ENCODE peak calls at places on chromosomes 12 and 14, in five cellular contexts. One of them, this sample, is unnamed.

GRCh38 chr12:105221588-105222325 is 14.2 kb downstream of the APPL2 start:
- DNase-seq in heart left ventricle: no peak
- DNase-seq in RWPE2: no peak
- DNase-seq in PC-3: no peak
- DNase-seq in CD8-positive, alpha-beta T cell: no peak
- DNase-seq in this sample: no peak

GRCh38 chr14:100898935-100899840 is 4.3 kb downstream of the RTL1 start:
- DNase-seq in heart left ventricle: peak; percentile 46
- DNase-seq in CD8-positive, alpha-beta T cell: no peak
- DNase-seq in RWPE2: peak; percentile 54
- DNase-seq in PC-3: no peak
- DNase-seq in this sample: no peak

GRCh38 chr14:93959239-93960107 is 16.9 kb downstream of the ASB2 start:
- DNase-seq in PC-3: peak; percentile 95
- DNase-seq in RWPE2: peak; percentile 99
- DNase-seq in heart left ventricle: peak; percentile 77
- DNase-seq in CD8-positive, alpha-beta T cell: peak; percentile 91
- DNase-seq in this sample: peak; percentile 90

GRCh38 chr12:42332301-42332894 is 6.4 kb downstream of the PPHLN1 start:
- DNase-seq in CD8-positive, alpha-beta T cell: no peak
- DNase-seq in RWPE2: no peak
- DNase-seq in heart left ventricle: no peak
- DNase-seq in PC-3: peak; percentile 67
- DNase-seq in this sample: peak; percentile 33

GRCh38 chr12:15527201-15527782 is 205.0 kb downstream of the PTPRO start:
- DNase-seq in CD8-positive, alpha-beta T cell: no peak
- DNase-seq in heart left ventricle: no peak
- DNase-seq in RWPE2: no peak
- DNase-seq in PC-3: peak; percentile 53
- DNase-seq in this sample: peak; percentile 14

GRCh38 chr14:83197271-83197670 is 1663.6 kb upstream of the SEL1L start:
- DNase-seq in CD8-positive, alpha-beta T cell: no peak
- DNase-seq in heart left ventricle: no peak
- DNase-seq in PC-3: no peak
- DNase-seq in RWPE2: no peak
- DNase-seq in this sample: no peak

GRCh38 chr12:128796439-128797118 is 27.2 kb downstream of the SLC15A4 start:
- DNase-seq in RWPE2: no peak
- DNase-seq in heart left ventricle: no peak
- DNase-seq in CD8-positive, alpha-beta T cell: no peak
- DNase-seq in PC-3: no peak
- DNase-seq in this sample: no peak

GRCh38 chr12:57224973-57225679 is 4.4 kb upstream of the SHMT2 start:
- DNase-seq in PC-3: no peak
- DNase-seq in RWPE2: no peak
- DNase-seq in CD8-positive, alpha-beta T cell: no peak
- DNase-seq in heart left ventricle: no peak
- DNase-seq in this sample: no peak

GRCh38 chr14:94989417-94989816 is 167.9 kb downstream of the DICER1 start:
- DNase-seq in PC-3: no peak
- DNase-seq in heart left ventricle: no peak
- DNase-seq in RWPE2: no peak
- DNase-seq in CD8-positive, alpha-beta T cell: no peak
- DNase-seq in this sample: no peak

GRCh38 chr12:24496755-24497154 is 452.1 kb downstream of the BCAT1 start:
- DNase-seq in RWPE2: no peak
- DNase-seq in PC-3: no peak
- DNase-seq in CD8-positive, alpha-beta T cell: no peak
- DNase-seq in heart left ventricle: no peak
- DNase-seq in this sample: peak; percentile 68

GRCh38 chr12:122206976-122207375 is 3.5 kb downstream of the B3GNT4 start:
- DNase-seq in RWPE2: no peak
- DNase-seq in heart left ventricle: no peak
- DNase-seq in CD8-positive, alpha-beta T cell: no peak
- DNase-seq in PC-3: no peak
- DNase-seq in this sample: no peak

GRCh38 chr14:100746326-100746725 is 19.6 kb downstream of the DLK1 start:
- DNase-seq in heart left ventricle: no peak
- DNase-seq in PC-3: no peak
- DNase-seq in RWPE2: no peak
- DNase-seq in CD8-positive, alpha-beta T cell: no peak
- DNase-seq in this sample: no peak

GRCh38 chr14:105465209-105466031 is 9.2 kb upstream of the CRIP2 start:
- DNase-seq in RWPE2: no peak
- DNase-seq in CD8-positive, alpha-beta T cell: no peak
- DNase-seq in PC-3: peak; percentile 38
- DNase-seq in heart left ventricle: no peak
- DNase-seq in this sample: no peak

GRCh38 chr12:85275359-85275758 is 4.7 kb upstream of the ALX1 start:
- DNase-seq in PC-3: no peak
- DNase-seq in heart left ventricle: no peak
- DNase-seq in RWPE2: no peak
- DNase-seq in CD8-positive, alpha-beta T cell: no peak
- DNase-seq in this sample: no peak

GRCh38 chr12:473198-473597 is 13.5 kb downstream of the B4GALNT3 start:
- DNase-seq in PC-3: no peak
- DNase-seq in RWPE2: no peak
- DNase-seq in CD8-positive, alpha-beta T cell: no peak
- DNase-seq in heart left ventricle: no peak
- DNase-seq in this sample: no peak

GRCh38 chr12:92987362-92987761 is 58.3 kb upstream of the EEA1 start:
- DNase-seq in RWPE2: no peak
- DNase-seq in PC-3: peak; percentile 87
- DNase-seq in CD8-positive, alpha-beta T cell: no peak
- DNase-seq in heart left ventricle: no peak
- DNase-seq in this sample: peak; percentile 62

GRCh38 chr12:66297080-66297479 is 5.2 kb upstream of the HELB start:
- DNase-seq in CD8-positive, alpha-beta T cell: no peak
- DNase-seq in RWPE2: no peak
- DNase-seq in PC-3: no peak
- DNase-seq in heart left ventricle: no peak
- DNase-seq in this sample: no peak

GRCh38 chr14:73227812-73228781 is 9.2 kb upstream of the PAPLN start:
- DNase-seq in heart left ventricle: no peak
- DNase-seq in CD8-positive, alpha-beta T cell: no peak
- DNase-seq in RWPE2: no peak
- DNase-seq in PC-3: peak; percentile 97
- DNase-seq in this sample: peak; percentile 94

GRCh38 chr14:81436296-81437138 is 36.4 kb upstream of the STON2 start:
- DNase-seq in CD8-positive, alpha-beta T cell: no peak
- DNase-seq in heart left ventricle: peak; percentile 88
- DNase-seq in RWPE2: peak; percentile 84
- DNase-seq in PC-3: peak; percentile 87
- DNase-seq in this sample: peak; percentile 59

GRCh38 chr14:75906680-75907280 is 75.0 kb downstream of the TGFB3 start:
- DNase-seq in heart left ventricle: no peak
- DNase-seq in CD8-positive, alpha-beta T cell: peak; percentile 71
- DNase-seq in PC-3: peak; percentile 72
- DNase-seq in RWPE2: no peak
- DNase-seq in this sample: peak; percentile 79

GRCh38 chr14:59333668-59334067 is 131.5 kb downstream of the GPR135 start:
- DNase-seq in PC-3: no peak
- DNase-seq in heart left ventricle: no peak
- DNase-seq in CD8-positive, alpha-beta T cell: no peak
- DNase-seq in RWPE2: no peak
- DNase-seq in this sample: peak; percentile 96

GRCh38 chr12:39122562-39123204 is 217.3 kb upstream of the CPNE8 start:
- DNase-seq in CD8-positive, alpha-beta T cell: no peak
- DNase-seq in heart left ventricle: no peak
- DNase-seq in PC-3: peak; percentile 48
- DNase-seq in RWPE2: no peak
- DNase-seq in this sample: no peak

GRCh38 chr14:75452900-75453816 is 25.3 kb downstream of the JDP2 start:
- DNase-seq in heart left ventricle: no peak
- DNase-seq in RWPE2: peak; percentile 96
- DNase-seq in PC-3: peak; percentile 5
- DNase-seq in CD8-positive, alpha-beta T cell: no peak
- DNase-seq in this sample: peak; percentile 80

GRCh38 chr12:105227879-105228278 is 8.1 kb downstream of the APPL2 start:
- DNase-seq in CD8-positive, alpha-beta T cell: no peak
- DNase-seq in RWPE2: no peak
- DNase-seq in PC-3: no peak
- DNase-seq in heart left ventricle: no peak
- DNase-seq in this sample: no peak

GRCh38 chr12:26195641-26196423 is 459 bp downstream of the SSPN start:
- DNase-seq in CD8-positive, alpha-beta T cell: no peak
- DNase-seq in RWPE2: no peak
- DNase-seq in heart left ventricle: peak; percentile 71
- DNase-seq in PC-3: peak; percentile 74
- DNase-seq in this sample: peak; percentile 52

GRCh38 chr12:10251669-10252068 is 39.0 kb downstream of the GABARAPL1 start:
- DNase-seq in CD8-positive, alpha-beta T cell: no peak
- DNase-seq in heart left ventricle: no peak
- DNase-seq in RWPE2: no peak
- DNase-seq in PC-3: no peak
- DNase-seq in this sample: no peak

GRCh38 chr12:10252201-10252600 is 39.5 kb downstream of the GABARAPL1 start:
- DNase-seq in CD8-positive, alpha-beta T cell: no peak
- DNase-seq in PC-3: no peak
- DNase-seq in RWPE2: no peak
- DNase-seq in heart left ventricle: no peak
- DNase-seq in this sample: no peak

DNA sequence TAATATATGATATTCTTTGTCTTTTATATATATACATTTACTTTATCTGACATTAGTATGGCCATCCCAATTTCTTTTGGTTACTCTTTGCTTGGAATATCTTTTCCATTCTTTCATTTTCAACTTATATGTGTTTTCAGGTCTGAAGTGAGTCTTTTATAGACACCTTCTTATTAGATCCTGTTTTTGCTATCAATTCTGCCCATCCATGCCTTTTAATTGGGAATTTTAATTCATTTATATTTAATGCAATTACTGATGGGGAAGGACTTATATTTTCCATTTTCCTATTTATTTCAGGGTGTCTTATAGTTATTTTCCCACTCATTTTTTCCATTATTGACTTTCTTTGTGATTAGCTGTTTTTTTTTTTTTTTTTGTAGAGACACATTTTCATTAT is 43.4 kb downstream of the GABARAPL1 start:
- DNase-seq in heart left ventricle: no peak
- DNase-seq in CD8-positive, alpha-beta T cell: no peak
- DNase-seq in RWPE2: no peak
- DNase-seq in PC-3: no peak
- DNase-seq in this sample: no peak
- H3K27ac ChIP-seq in heart left ventricle: no peak overlapping the region
- H3K27ac ChIP-seq in CD8-positive, alpha-beta T cell: no peak overlapping the region
- H3K27ac ChIP-seq in RWPE2: no peak overlapping the region
- H3K27ac ChIP-seq in PC-3: no peak overlapping the region
- H3K27ac ChIP-seq in this sample: no peak overlapping the region

GRCh38 chr12:120093336-120093591 is 23.3 kb downstream of the RAB35 start:
- DNase-seq in PC-3: no peak
- DNase-seq in RWPE2: no peak
- DNase-seq in CD8-positive, alpha-beta T cell: no peak
- DNase-seq in heart left ventricle: no peak
- DNase-seq in this sample: no peak

GRCh38 chr12:120093592-120094355 is 22.8 kb downstream of the RAB35 start:
- DNase-seq in RWPE2: no peak
- DNase-seq in heart left ventricle: peak; percentile 46
- DNase-seq in CD8-positive, alpha-beta T cell: no peak
- DNase-seq in PC-3: no peak
- DNase-seq in this sample: peak; percentile 19

GRCh38 chr12:120094485-120094884 is 22.1 kb downstream of the RAB35 start:
- DNase-seq in PC-3: no peak
- DNase-seq in heart left ventricle: peak; percentile 52
- DNase-seq in CD8-positive, alpha-beta T cell: no peak
- DNase-seq in RWPE2: no peak
- DNase-seq in this sample: no peak

GRCh38 chr12:120096671-120097202 is 19.8 kb downstream of the RAB35 start:
- DNase-seq in CD8-positive, alpha-beta T cell: no peak
- DNase-seq in PC-3: no peak
- DNase-seq in RWPE2: no peak
- DNase-seq in heart left ventricle: peak; percentile 58
- DNase-seq in this sample: no peak

DNA sequence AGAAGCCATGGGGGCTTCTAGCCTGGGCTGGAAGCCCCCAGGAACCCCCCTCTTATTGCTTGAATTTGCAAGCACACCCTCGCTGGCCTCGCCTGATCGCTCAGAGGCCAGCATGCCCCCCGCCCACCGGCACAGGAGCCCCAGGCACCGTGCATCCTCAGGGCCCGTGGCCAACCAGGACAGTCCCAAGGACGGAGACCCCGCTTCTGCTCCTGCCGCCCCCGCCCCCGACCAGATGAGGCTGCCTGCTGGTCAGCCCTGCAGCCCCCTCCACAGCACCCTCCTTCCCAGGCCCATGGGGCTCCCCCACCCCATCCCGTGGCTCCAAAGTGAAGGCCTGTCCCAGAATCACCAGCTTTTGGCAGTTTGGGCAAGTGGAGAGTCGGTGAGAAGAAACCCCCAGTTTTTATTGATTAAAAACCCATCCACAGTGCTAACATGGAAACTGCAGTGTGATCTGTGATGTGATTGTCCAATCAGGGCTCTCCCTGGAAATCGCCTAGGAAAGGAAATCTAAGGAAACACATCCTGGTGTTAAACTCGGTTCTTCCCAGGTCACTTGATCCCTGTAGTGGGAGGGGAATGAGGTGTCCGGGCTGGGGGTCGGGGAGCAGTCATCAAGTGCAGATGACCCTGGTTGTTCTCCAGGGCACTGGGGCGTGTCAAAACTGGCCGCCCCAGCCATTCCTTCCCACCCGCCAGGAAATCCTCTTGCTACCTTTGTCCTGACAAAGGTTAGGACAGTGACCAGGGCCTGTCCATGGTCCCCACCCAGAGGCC is 21.0 kb downstream of the RAB35 start:
- DNase-seq in CD8-positive, alpha-beta T cell: no peak
- DNase-seq in heart left ventricle: peak; percentile 40
- DNase-seq in PC-3: no peak
- DNase-seq in RWPE2: no peak
- DNase-seq in this sample: no peak
- H3K36me3 ChIP-seq in CD8-positive, alpha-beta T cell: peaks cover 30% of the 10 kb centered on the region
- H3K36me3 ChIP-seq in heart left ventricle: peaks cover 69% of the 10 kb centered on the region
- H3K36me3 ChIP-seq in PC-3: peaks cover 36% of the 10 kb centered on the region
- H3K36me3 ChIP-seq in RWPE2: peaks cover 31% of the 10 kb centered on the region
- H3K36me3 ChIP-seq in this sample: peaks cover 23% of the 10 kb centered on the region

GRCh38 chr12:52230364-52231281 is 2.4 kb upstream of the KRT7 start:
- DNase-seq in CD8-positive, alpha-beta T cell: no peak
- DNase-seq in heart left ventricle: peak; percentile 68
- DNase-seq in RWPE2: peak; percentile 91
- DNase-seq in PC-3: peak; percentile 95
- DNase-seq in this sample: peak; percentile 87
- H3K27ac ChIP-seq in CD8-positive, alpha-beta T cell: no peak overlapping the region
- H3K27ac ChIP-seq in heart left ventricle: no peak overlapping the region
- H3K27ac ChIP-seq in RWPE2: peak overlapping the region; percentile 99
- H3K27ac ChIP-seq in PC-3: peak overlapping the region; percentile 91
- H3K27ac ChIP-seq in this sample: peak overlapping the region; percentile 77

DNA sequence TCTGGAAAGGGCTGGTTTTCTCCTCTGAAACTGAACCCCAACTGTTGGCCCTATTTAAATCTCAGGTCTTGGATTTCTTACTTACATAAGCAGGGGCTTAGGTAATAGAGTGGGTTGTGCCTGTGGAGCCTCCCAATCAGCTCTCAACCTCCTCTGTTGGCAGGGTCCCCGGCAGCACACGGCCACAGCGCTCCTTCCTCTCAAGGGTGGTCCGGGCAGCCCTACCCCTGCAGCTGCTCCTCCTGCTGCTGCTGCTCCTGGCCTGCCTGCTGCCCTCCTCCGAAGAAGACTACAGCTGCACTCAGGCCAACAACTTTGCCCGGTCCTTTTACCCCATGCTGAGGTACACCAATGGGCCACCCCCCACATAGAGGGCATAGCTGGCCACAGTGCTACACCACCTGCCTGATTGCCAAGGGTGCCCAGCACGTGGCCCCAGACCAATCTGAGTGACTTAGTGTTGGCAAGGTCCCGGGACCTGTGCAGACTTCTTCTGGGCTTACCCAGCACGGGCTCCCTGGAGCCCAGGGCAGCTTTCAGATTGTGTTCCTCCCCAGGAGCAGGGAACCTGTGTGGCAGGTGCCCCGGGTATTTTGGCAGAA is 68.9 kb downstream of the ESR2 start:
- DNase-seq in RWPE2: no peak
- DNase-seq in CD8-positive, alpha-beta T cell: no peak
- DNase-seq in heart left ventricle: no peak
- DNase-seq in PC-3: no peak
- DNase-seq in this sample: no peak
- H3K36me3 ChIP-seq in RWPE2: peaks cover 53% of the 10 kb centered on the region
- H3K36me3 ChIP-seq in CD8-positive, alpha-beta T cell: peaks cover 57% of the 10 kb centered on the region
- H3K36me3 ChIP-seq in heart left ventricle: peaks cover 100% of the 10 kb centered on the region
- H3K36me3 ChIP-seq in PC-3: no peaks in the 10 kb centered on the region
- H3K36me3 ChIP-seq in this sample: no peaks in the 10 kb centered on the region

This sample was measured in fibroblast of lung.